ENCODE peak calls at places on chromosome 11, in six cellular contexts. Z is T-helper 9 cell; L is activated T-cell treated with anti-CD3 and anti-CD28 coated beads, Interleukin-2, amount 50 U/mL, for 24 hours; U is hypothalamus; E is H54; P is fibroblast of mammary gland. W is an unnamed sample.

GRCh38 chr11:74466916-74467885 is at the start of gene KCNE3:
- DNase-seq in Z (no peak), L (no peak), U (no peak), E (no peak), P (peak; percentile 20), W (no peak)

GRCh38 chr11:135073444-135073843 is 661.4 kb upstream of the B3GAT1 start:
- DNase-seq in Z (no peak), L (no peak), U (no peak), E (no peak), P (no peak), W (no peak)

GRCh38 chr11:28757725-28758515 is 649.7 kb downstream of the METTL15 start:
- DNase-seq in Z (no peak), L (no peak), U (no peak), E (peak; percentile 7), P (no peak), W (no peak)

GRCh38 chr11:10758959-10759358 is 7.9 kb downstream of the CTR9 start:
- DNase-seq in Z (no peak), L (no peak), U (no peak), E (no peak), P (no peak), W (no peak)

GRCh38 chr11:108483163-108483562 is 15.0 kb downstream of the POGLUT3 start:
- DNase-seq in Z (no peak), L (no peak), U (no peak), E (no peak), P (peak; percentile 8), W (no peak)

GRCh38 chr11:106399075-106399500 is 321.6 kb downstream of the AASDHPPT start:
- DNase-seq in Z (no peak), L (no peak), U (no peak), E (peak; percentile 26), P (peak; percentile 100), W (no peak)

GRCh38 chr11:119751281-119752060 is 22.5 kb upstream of the NECTIN1 start:
- DNase-seq in Z (no peak), L (no peak), U (no peak), E (no peak), P (no peak), W (no peak)

GRCh38 chr11:129657866-129658557 is 157.6 kb upstream of the TMEM45B start:
- DNase-seq in Z (no peak), L (no peak), U (no peak), E (no peak), P (no peak), W (no peak)

GRCh38 chr11:65505434-65506315 is 6.8 kb downstream of the MALAT1 start:
- DNase-seq in Z (no peak), L (no peak), U (no peak), E (no peak), P (peak; percentile 60), W (no peak)

GRCh38 chr11:127925430-127925829 is 661.9 kb downstream of the ETS1 start:
- DNase-seq in Z (no peak), L (no peak), U (no peak), E (no peak), P (peak; percentile 48), W (no peak)

GRCh38 chr11:121108413-121108812 is 7.4 kb downstream of the TECTA start:
- DNase-seq in Z (no peak), L (no peak), U (no peak), E (no peak), P (no peak), W (no peak)

GRCh38 chr11:112417339-112417738 is 156.7 kb upstream of the PLET1 start:
- DNase-seq in Z (no peak), L (no peak), U (no peak), E (no peak), P (no peak), W (no peak)

GRCh38 chr11:126815111-126815510 is 185.5 kb downstream of the KIRREL3 start:
- DNase-seq in Z (no peak), L (no peak), U (no peak), E (no peak), P (peak; percentile 28), W (no peak)

GRCh38 chr11:64813826-64814225 is 3.5 kb upstream of the MEN1 start:
- DNase-seq in Z (no peak), L (no peak), U (no peak), E (no peak), P (no peak), W (no peak)

GRCh38 chr11:59666969-59667368 is 1.9 kb downstream of the PATL1 start:
- DNase-seq in Z (no peak), L (no peak), U (no peak), E (no peak), P (peak; percentile 16), W (no peak)

GRCh38 chr11:93740031-93740801 is 1.1 kb downstream of the TAF1D start:
- DNase-seq in Z (peak; percentile 19), L (peak; percentile 66), U (no peak), E (peak; percentile 5), P (peak; percentile 39), W (no peak)

GRCh38 chr11:27514558-27514957 is 8.0 kb upstream of the LIN7C start:
- DNase-seq in Z (no peak), L (no peak), U (no peak), E (peak; percentile 17), P (peak; percentile 55), W (no peak)

GRCh38 chr11:107040447-107041444 is 22.5 kb upstream of the GUCY1A2 start:
- DNase-seq in Z (no peak), L (no peak), U (no peak), E (no peak), P (peak; percentile 91), W (no peak)

GRCh38 chr11:33910261-33910959 is 18.5 kb upstream of the LMO2 start:
- DNase-seq in Z (no peak), L (no peak), U (no peak), E (no peak), P (peak; percentile 66), W (no peak)

GRCh38 chr11:114175706-114176105 is 116.2 kb downstream of the ZBTB16 start:
- DNase-seq in Z (no peak), L (no peak), U (no peak), E (no peak), P (no peak), W (no peak)

GRCh38 chr11:34656062-34656720 is 35.3 kb downstream of the EHF start:
- DNase-seq in Z (no peak), L (no peak), U (no peak), E (no peak), P (peak; percentile 40), W (no peak)

GRCh38 chr11:124123587-124123986 is 8.3 kb downstream of the VWA5A start:
- DNase-seq in Z (no peak), L (no peak), U (no peak), E (no peak), P (no peak), W (no peak)

GRCh38 chr11:76783901-76784813 is 1.0 kb downstream of the TSKU start:
- DNase-seq in Z (no peak), L (no peak), U (no peak), E (peak; percentile 79), P (peak; percentile 74), W (no peak)

GRCh38 chr11:44235765-44236201 is 74.2 kb downstream of the ALX4 start:
- DNase-seq in Z (no peak), L (no peak), U (no peak), E (no peak), P (peak; percentile 70), W (no peak)

GRCh38 chr11:134535029-134536025 is 123.3 kb upstream of the B3GAT1 start:
- DNase-seq in Z (no peak), L (peak; percentile 15), U (no peak), E (no peak), P (no peak), W (no peak)

GRCh38 chr11:132106336-132106982 is 736.0 kb downstream of the NTM start:
- DNase-seq in Z (no peak), L (no peak), U (no peak), E (no peak), P (no peak), W (peak; percentile 6)

GRCh38 chr11:66612458-66612857 is 4.0 kb upstream of the RBM14 start:
- DNase-seq in Z (no peak), L (no peak), U (no peak), E (no peak), P (no peak), W (no peak)

GRCh38 chr11:117228091-117228490 is 3.8 kb downstream of the PCSK7 start:
- DNase-seq in Z (no peak), L (no peak), U (no peak), E (no peak), P (no peak), W (no peak)

GRCh38 chr11:8019671-8020597 is 32.8 kb downstream of the EIF3F start:
- DNase-seq in Z (peak; percentile 22), L (peak; percentile 56), U (no peak), E (peak; percentile 48), P (peak; percentile 53), W (no peak)

GRCh38 chr11:91248199-91248807 is 976.3 kb upstream of the FAT3 start:
- DNase-seq in Z (no peak), L (no peak), U (no peak), E (no peak), P (peak; percentile 34), W (no peak)

GRCh38 chr11:130315354-130315970 is 745 bp upstream of the ZBTB44 start:
- DNase-seq in Z (peak; percentile 48), L (peak; percentile 66), U (peak; percentile 19), E (no peak), P (no peak), W (no peak)

GRCh38 chr11:10032991-10033390 is 261.0 kb downstream of the SBF2 start:
- DNase-seq in Z (no peak), L (no peak), U (no peak), E (no peak), P (peak; percentile 53), W (no peak)

GRCh38 chr11:35511666-35512065 is 13.8 kb downstream of the PAMR1 start:
- DNase-seq in Z (no peak), L (no peak), U (no peak), E (peak; percentile 65), P (peak; percentile 88), W (no peak)

GRCh38 chr11:16804104-16804947 is 65.9 kb downstream of the C11orf58 start:
- DNase-seq in Z (no peak), L (no peak), U (no peak), E (no peak), P (peak; percentile 86), W (no peak)

GRCh38 chr11:35005156-35005780 is 88.8 kb downstream of the PDHX start:
- DNase-seq in Z (no peak), L (no peak), U (no peak), E (no peak), P (no peak), W (no peak)

GRCh38 chr11:116986521-116987105 is 111.6 kb downstream of the SIK3 start:
- DNase-seq in Z (no peak), L (no peak), U (no peak), E (no peak), P (peak; percentile 95), W (no peak)